ENCODE peak calls at places on chromosomes 7 and 10, in four cellular contexts. One of them, this sample, is unnamed.

GRCh38 chr7:132782777-132783633 is 206.7 kb upstream of the PLXNA4 start:
- DNase-seq in A549: no peak
- DNase-seq in esophagus squamous epithelium: no peak
- DNase-seq in IMR-90: peak
- DNase-seq in this sample: no peak

GRCh38 chr7:123570390-123571182 is 13.0 kb upstream of the NDUFA5 start:
- DNase-seq in IMR-90: no peak
- DNase-seq in esophagus squamous epithelium: no peak
- DNase-seq in A549: no peak
- DNase-seq in this sample: no peak

GRCh38 chr7:14596421-14596820 is 306.1 kb downstream of the DGKB start:
- DNase-seq in esophagus squamous epithelium: no peak
- DNase-seq in A549: no peak
- DNase-seq in IMR-90: peak
- DNase-seq in this sample: no peak

GRCh38 chr7:128915841-128916642 is 5.5 kb upstream of the KCP start:
- DNase-seq in IMR-90: no peak
- DNase-seq in esophagus squamous epithelium: no peak
- DNase-seq in A549: no peak
- DNase-seq in this sample: no peak

GRCh38 chr10:43576062-43576461 is 1.6 kb upstream of the ZNF239 start:
- DNase-seq in A549: no peak
- DNase-seq in IMR-90: no peak
- DNase-seq in esophagus squamous epithelium: no peak
- DNase-seq in this sample: no peak

GRCh38 chr7:56287429-56288138 is 171.4 kb upstream of the NUPR2 start:
- DNase-seq in esophagus squamous epithelium: no peak
- DNase-seq in A549: no peak
- DNase-seq in IMR-90: no peak
- DNase-seq in this sample: no peak

GRCh38 chr10:6144609-6145413 is 56.0 kb downstream of the RBM17 start:
- DNase-seq in esophagus squamous epithelium: peak
- DNase-seq in A549: peak
- DNase-seq in IMR-90: peak
- DNase-seq in this sample: peak

GRCh38 chr10:52769966-52770365 is 2.6 kb downstream of the MBL2 start:
- DNase-seq in IMR-90: no peak
- DNase-seq in esophagus squamous epithelium: no peak
- DNase-seq in A549: no peak
- DNase-seq in this sample: no peak

GRCh38 chr7:107972986-107973385 is 30.0 kb downstream of the LAMB1 start:
- DNase-seq in A549: no peak
- DNase-seq in esophagus squamous epithelium: no peak
- DNase-seq in IMR-90: no peak
- DNase-seq in this sample: no peak

GRCh38 chr10:110918269-110918632 is 729 bp downstream of the BBIP1 start:
- DNase-seq in A549: peak
- DNase-seq in esophagus squamous epithelium: no peak
- DNase-seq in IMR-90: peak
- DNase-seq in this sample: no peak

DNA sequence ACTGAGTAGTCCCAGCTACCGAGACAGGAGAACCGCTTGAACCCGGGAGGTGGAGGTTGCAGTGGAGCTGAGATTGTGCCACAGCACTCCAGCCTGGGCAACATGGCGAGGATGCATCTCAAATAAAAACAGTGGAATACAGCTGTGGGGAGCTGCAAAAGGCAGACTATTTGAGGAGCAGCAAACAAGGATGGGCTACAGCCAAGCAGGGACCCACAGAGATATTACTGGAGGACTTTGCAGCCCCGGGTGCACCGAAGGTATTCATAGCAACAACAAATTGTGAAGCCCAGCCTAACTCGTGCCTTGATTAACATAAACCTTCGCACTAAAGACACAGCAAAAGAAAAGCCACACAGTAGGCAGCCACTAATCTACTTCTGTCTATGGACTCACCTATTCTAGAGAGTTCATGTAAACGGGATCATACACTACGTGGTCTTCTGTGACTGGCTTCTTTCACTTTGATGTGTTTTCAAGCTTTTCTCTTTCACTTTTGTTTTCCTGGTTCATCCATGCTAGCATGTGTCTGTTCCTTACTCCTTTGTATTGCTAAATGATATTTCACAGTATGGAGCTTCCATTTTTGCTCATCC is 34.0 kb downstream of the PODXL start:
- DNase-seq in esophagus squamous epithelium: no peak
- DNase-seq in IMR-90: no peak
- DNase-seq in A549: no peak
- DNase-seq in this sample: no peak
- TF ChIP-seq POLR2A in esophagus squamous epithelium: no peak
- TF ChIP-seq POLR2A in IMR-90: no peak
- TF ChIP-seq POLR2A in A549: no peak
- TF ChIP-seq POLR2A in this sample: no peak

GRCh38 chr7:47352394-47352968 is 229.4 kb downstream of the TNS3 start:
- DNase-seq in esophagus squamous epithelium: no peak
- DNase-seq in IMR-90: no peak
- DNase-seq in A549: no peak
- DNase-seq in this sample: no peak

GRCh38 chr7:47357398-47357797 is 224.5 kb downstream of the TNS3 start:
- DNase-seq in esophagus squamous epithelium: no peak
- DNase-seq in IMR-90: no peak
- DNase-seq in A549: no peak
- DNase-seq in this sample: no peak

GRCh38 chr7:47356261-47356660 is 225.7 kb downstream of the TNS3 start:
- DNase-seq in esophagus squamous epithelium: no peak
- DNase-seq in A549: no peak
- DNase-seq in IMR-90: no peak
- DNase-seq in this sample: no peak

GRCh38 chr7:47355684-47356083 is 226.2 kb downstream of the TNS3 start:
- DNase-seq in A549: no peak
- DNase-seq in IMR-90: no peak
- DNase-seq in esophagus squamous epithelium: no peak
- DNase-seq in this sample: no peak

GRCh38 chr7:47354831-47355541 is 226.9 kb downstream of the TNS3 start:
- DNase-seq in IMR-90: no peak
- DNase-seq in esophagus squamous epithelium: no peak
- DNase-seq in A549: no peak
- DNase-seq in this sample: no peak
- TF ChIP-seq POLR2A in IMR-90: no peak
- TF ChIP-seq POLR2A in esophagus squamous epithelium: no peak
- TF ChIP-seq POLR2A in A549: no peak
- TF ChIP-seq POLR2A in this sample: no peak

GRCh38 chr10:103355906-103356599 is 5.1 kb upstream of the PCGF6 start:
- DNase-seq in IMR-90: no peak
- DNase-seq in A549: no peak
- DNase-seq in esophagus squamous epithelium: no peak
- DNase-seq in this sample: no peak

GRCh38 chr10:103350175-103350521 is 792 bp downstream of the PCGF6 start:
- DNase-seq in A549: no peak
- DNase-seq in IMR-90: no peak
- DNase-seq in esophagus squamous epithelium: no peak
- DNase-seq in this sample: no peak

GRCh38 chr10:103353281-103353680 is 2.3 kb upstream of the PCGF6 start:
- DNase-seq in IMR-90: no peak
- DNase-seq in esophagus squamous epithelium: no peak
- DNase-seq in A549: no peak
- DNase-seq in this sample: no peak

GRCh38 chr10:103350522-103351260 is at the start of gene PCGF6:
- DNase-seq in IMR-90: peak
- DNase-seq in A549: peak
- DNase-seq in esophagus squamous epithelium: no peak
- DNase-seq in this sample: peak
- TF ChIP-seq POLR2A in IMR-90: no peak
- TF ChIP-seq POLR2A in A549: peak
- TF ChIP-seq POLR2A in esophagus squamous epithelium: no peak
- TF ChIP-seq POLR2A in this sample: peak

DNA sequence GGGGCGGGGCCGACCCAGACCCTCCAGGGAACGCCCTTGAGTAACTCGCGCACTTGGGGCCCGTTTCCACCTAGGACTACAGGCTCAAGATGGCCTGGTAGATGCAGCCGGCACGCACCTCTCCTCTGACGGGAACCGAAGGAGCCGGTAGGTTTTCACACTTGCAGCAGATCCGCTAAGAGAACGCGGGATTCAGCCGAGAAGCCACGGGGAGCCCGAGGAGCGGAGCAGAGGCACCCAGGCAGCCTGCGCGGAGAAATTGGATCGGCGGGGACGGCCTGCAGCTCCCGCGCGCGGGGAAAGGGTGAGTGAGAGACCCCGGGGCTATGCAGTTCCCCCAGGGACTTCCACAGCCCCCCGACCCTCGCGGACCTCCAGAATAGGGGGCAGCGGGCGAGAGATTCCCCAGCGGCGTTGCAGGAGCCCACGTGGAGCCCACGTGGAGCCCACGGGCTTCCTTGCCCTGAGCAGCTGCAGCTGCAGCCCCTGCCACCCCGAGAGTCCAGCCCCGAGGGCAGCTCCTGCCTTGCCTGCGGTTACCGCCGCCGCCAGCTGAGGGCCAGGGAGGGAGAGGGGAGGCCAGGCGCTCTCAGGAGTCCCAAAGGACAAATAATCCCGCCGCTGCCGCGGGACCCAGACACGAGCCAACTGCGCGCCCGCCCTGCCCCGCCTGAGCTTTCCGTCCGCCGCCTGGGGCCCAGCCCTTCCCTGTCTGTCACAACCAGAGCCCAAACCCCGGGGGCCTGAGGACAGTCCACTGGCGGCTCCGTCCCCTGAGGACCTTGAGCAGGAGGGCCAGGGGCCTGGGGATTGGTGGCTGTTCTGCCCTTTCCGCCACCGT is 13.1 kb downstream of the IFT22 start:
- DNase-seq in IMR-90: no peak
- DNase-seq in esophagus squamous epithelium: no peak
- DNase-seq in A549: peak
- DNase-seq in this sample: no peak
- TF ChIP-seq POLR2A in IMR-90: no peak
- TF ChIP-seq POLR2A in esophagus squamous epithelium: no peak
- TF ChIP-seq POLR2A in A549: peak
- TF ChIP-seq POLR2A in this sample: no peak

GRCh38 chr10:125038637-125039036 is 96.7 kb downstream of the ZRANB1 start:
- DNase-seq in IMR-90: no peak
- DNase-seq in esophagus squamous epithelium: no peak
- DNase-seq in A549: peak
- DNase-seq in this sample: no peak

GRCh38 chr10:125035588-125036298 is 93.8 kb downstream of the ZRANB1 start:
- DNase-seq in esophagus squamous epithelium: no peak
- DNase-seq in A549: no peak
- DNase-seq in IMR-90: no peak
- DNase-seq in this sample: no peak

GRCh38 chr10:125039354-125039769 is 97.4 kb downstream of the ZRANB1 start:
- DNase-seq in esophagus squamous epithelium: no peak
- DNase-seq in A549: no peak
- DNase-seq in IMR-90: no peak
- DNase-seq in this sample: no peak

GRCh38 chr10:125035136-125035535 is 93.2 kb downstream of the ZRANB1 start:
- DNase-seq in A549: no peak
- DNase-seq in IMR-90: peak
- DNase-seq in esophagus squamous epithelium: no peak
- DNase-seq in this sample: no peak

DNA sequence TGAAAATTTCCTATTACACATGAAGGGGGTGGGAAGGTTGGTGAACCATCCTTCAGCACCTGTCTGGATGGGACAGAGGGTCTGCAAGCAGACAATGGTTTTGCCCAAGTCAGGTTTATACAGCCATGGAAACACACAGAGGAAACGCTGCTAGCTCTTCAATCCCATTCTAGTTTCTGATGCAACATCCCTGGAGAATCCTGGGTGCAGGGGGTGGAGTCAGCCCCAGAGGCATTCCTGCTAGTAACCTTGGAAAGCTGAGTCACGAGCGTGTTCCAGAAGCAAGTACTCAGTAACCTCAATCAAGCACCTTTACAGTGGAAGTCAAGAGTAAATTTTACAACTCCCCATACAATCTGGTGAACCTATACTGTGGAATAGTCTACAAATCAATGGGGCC is 95.2 kb downstream of the ZRANB1 start:
- DNase-seq in IMR-90: peak
- DNase-seq in A549: peak
- DNase-seq in esophagus squamous epithelium: no peak
- DNase-seq in this sample: no peak
- TF ChIP-seq POLR2A in IMR-90: no peak
- TF ChIP-seq POLR2A in A549: no peak
- TF ChIP-seq POLR2A in esophagus squamous epithelium: no peak
- TF ChIP-seq POLR2A in this sample: no peak

GRCh38 chr10:75408911-75409885 is 7.6 kb upstream of the ZNF503 start:
- DNase-seq in A549: peak
- DNase-seq in IMR-90: no peak
- DNase-seq in esophagus squamous epithelium: no peak
- DNase-seq in this sample: peak
- TF ChIP-seq POLR2A in A549: no peak
- TF ChIP-seq POLR2A in IMR-90: peak
- TF ChIP-seq POLR2A in esophagus squamous epithelium: peak
- TF ChIP-seq POLR2A in this sample: no peak